ENCODE peak calls at places on chromosomes 11 and 22, in nine cellular contexts. O is right cardiac atrium; H is CD8-positive, alpha-beta T cell; N is left colon; T is M059J; B is NCI-H1105; Z is PC-3; F is cardiac muscle cell; L is kidney epithelial cell. Q is an unnamed sample.
A peak's percentile ranks its signal among the peaks of the same experiment; 100 is the strongest.

GRCh38 chr22:20130739-20131592 is 638 bp upstream of the ZDHHC8 start:
- DNase-seq in O (peak; percentile 97), L (no peak), Z (peak; percentile 67), H (peak; percentile 78), N (peak; percentile 90), B (peak; percentile 76), F (peak; percentile 93), T (peak; percentile 70), Q (peak; percentile 73)

GRCh38 chr11:121671276-121672168 is 218.8 kb upstream of the SORL1-AS1 start:
- DNase-seq in Z (no peak), F (no peak), H (no peak), N (no peak), B (peak; percentile 58), L (peak; percentile 63), T (peak; percentile 51), O (no peak), Q (no peak)

GRCh38 chr11:128908391-128909246 is 17.5 kb downstream of the KCNJ5 start:
- DNase-seq in T (peak; percentile 83), B (no peak), N (peak; percentile 58), F (no peak), H (no peak), L (no peak), O (peak; percentile 88), Z (peak; percentile 71), Q (peak; percentile 78)

GRCh38 chr22:46956498-46957215 is 194.2 kb downstream of the TBC1D22A start:
- DNase-seq in H (no peak), Z (no peak), N (no peak), L (no peak), T (no peak), F (no peak), O (no peak), B (no peak), Q (no peak)

GRCh38 chr11:71500601-71501021 is 26.5 kb upstream of the KRTAP5-7 start:
- DNase-seq in B (no peak), T (peak; percentile 4), O (peak; percentile 79), H (no peak), L (no peak), Z (peak; percentile 23), F (no peak), N (peak; percentile 33), Q (no peak)

GRCh38 chr11:91097069-91097468 is 874.2 kb upstream of the CHORDC1 start:
- DNase-seq in N (no peak), B (no peak), H (no peak), O (no peak), L (no peak), T (no peak), F (no peak), Z (no peak), Q (no peak)

GRCh38 chr11:118370774-118371173 is 11.4 kb downstream of the UBE4A start:
- DNase-seq in F (no peak), T (peak; percentile 4), B (no peak), H (no peak), N (no peak), O (no peak), Z (no peak), L (no peak), Q (no peak)

GRCh38 chr22:47781024-47781423 is 1018.6 kb downstream of the TBC1D22A start:
- DNase-seq in F (no peak), L (no peak), H (no peak), T (no peak), Z (no peak), B (no peak), O (no peak), N (no peak), Q (no peak)

GRCh38 chr11:75450236-75450635 is 17.2 kb upstream of the KLHL35 start:
- DNase-seq in B (no peak), L (no peak), N (no peak), O (peak; percentile 21), Z (peak; percentile 45), T (peak; percentile 27), H (no peak), F (no peak), Q (no peak)

GRCh38 chr11:62497132-62497915 is 49.3 kb downstream of the AHNAK start:
- DNase-seq in N (peak; percentile 37), H (no peak), T (peak; percentile 83), Z (peak; percentile 87), F (no peak), O (no peak), L (no peak), B (peak; percentile 4), Q (no peak)

GRCh38 chr11:2750601-2751522 is 51.1 kb upstream of the KCNQ1OT1 start:
- DNase-seq in B (peak; percentile 85), O (peak; percentile 65), F (no peak), T (peak; percentile 27), N (no peak), Z (no peak), H (no peak), L (no peak), Q (no peak)

GRCh38 chr11:21986361-21986760 is 206.5 kb upstream of the ANO5 start:
- DNase-seq in L (no peak), B (no peak), T (no peak), O (no peak), H (no peak), F (no peak), Z (no peak), N (no peak), Q (no peak)

GRCh38 chr11:47917643-47918369 is 62.6 kb upstream of the PTPRJ start:
- DNase-seq in T (peak; percentile 97), F (peak; percentile 65), N (peak; percentile 60), O (peak; percentile 92), B (peak; percentile 90), L (peak; percentile 39), Z (peak; percentile 7), H (no peak), Q (peak; percentile 53)

GRCh38 chr22:19691721-19692341 is 22.5 kb upstream of the SEPTIN5 start:
- DNase-seq in O (peak; percentile 69), T (peak; percentile 71), B (no peak), F (peak; percentile 58), H (no peak), L (peak; percentile 31), Z (peak; percentile 60), N (no peak), Q (no peak)

Q was measured in GDM1.